ENCODE peak calls at places on chromosomes 3 and 15, in ten cellular contexts. V is endodermal cell, X is dorsolateral prefrontal cortex, Q is choroid plexus epithelial cell, S is adrenal gland, W is kidney, C is epithelial cell of esophagus, M is bronchial epithelial cell, E is fibroblast of lung, N is fibroblast of villous mesenchyme. J is an unnamed sample.

GRCh38 chr3:136186330-136186729 is 9.8 kb downstream of the MSL2 start:
- DNase-seq in V (no peak), X (no peak), Q (peak), S (no peak), W (no peak), C (peak), M (peak), E (no peak), N (no peak), J (peak)

GRCh38 chr3:167644611-167645010 is 9.1 kb downstream of the WDR49 start:
- DNase-seq in V (no peak), X (no peak), Q (no peak), S (no peak), W (no peak), C (no peak), M (no peak), E (no peak), N (no peak), J (no peak)

GRCh38 chr3:109903100-109903499 is 565.8 kb upstream of the DPPA4 start:
- DNase-seq in V (no peak), X (no peak), Q (no peak), S (no peak), W (no peak), C (peak), M (peak), E (no peak), N (no peak), J (peak)

GRCh38 chr15:74319596-74320357 is 47.7 kb downstream of the CYP11A1 start:
- DNase-seq in V (peak), X (no peak), Q (no peak), S (no peak), W (no peak), C (no peak), M (no peak), E (no peak), N (no peak), J (peak)

GRCh38 chr15:67187351-67187854 is 67.1 kb downstream of the AAGAB start:
- DNase-seq in V (no peak), X (no peak), Q (peak), S (no peak), W (no peak), C (no peak), M (no peak), E (no peak), N (no peak), J (no peak)

GRCh38 chr15:52427804-52428203 is 100.9 kb downstream of the MYO5A start:
- DNase-seq in V (no peak), X (no peak), Q (peak), S (peak), W (peak), C (peak), M (peak), E (peak), N (peak), J (peak)

GRCh38 chr15:40367673-40368611 is 9.9 kb downstream of the DISP2 start:
- DNase-seq in V (peak), X (peak), Q (peak), S (peak), W (peak), C (peak), M (peak), E (peak), N (peak), J (peak)

GRCh38 chr3:159867372-159867771 is 121.3 kb upstream of the IL12A start:
- DNase-seq in V (no peak), X (no peak), Q (no peak), S (no peak), W (no peak), C (no peak), M (no peak), E (no peak), N (no peak), J (no peak)

GRCh38 chr3:12342151-12342550 is 53.3 kb downstream of the PPARG start:
- DNase-seq in V (no peak), X (no peak), Q (no peak), S (no peak), W (no peak), C (no peak), M (no peak), E (no peak), N (peak), J (no peak)

GRCh38 chr15:39269821-39270220 is 311.1 kb upstream of the THBS1 start:
- DNase-seq in V (no peak), X (no peak), Q (no peak), S (no peak), W (no peak), C (no peak), M (no peak), E (no peak), N (no peak), J (no peak)

GRCh38 chr15:96421211-96421610 is 90.7 kb downstream of the NR2F2 start:
- DNase-seq in V (no peak), X (no peak), Q (peak), S (no peak), W (no peak), C (peak), M (peak), E (peak), N (peak), J (no peak)

GRCh38 chr15:38531509-38531908 is 33.1 kb downstream of the RASGRP1 start:
- DNase-seq in V (no peak), X (no peak), Q (peak), S (peak), W (no peak), C (peak), M (peak), E (peak), N (peak), J (peak)

GRCh38 chr3:9947025-9947995 is 4.9 kb downstream of the PRRT3 start:
- DNase-seq in V (peak), X (no peak), Q (peak), S (peak), W (peak), C (peak), M (peak), E (peak), N (peak), J (no peak)

GRCh38 chr3:148789156-148789555 is 38.5 kb upstream of the CPB1 start:
- DNase-seq in V (no peak), X (no peak), Q (peak), S (no peak), W (no peak), C (no peak), M (no peak), E (peak), N (peak), J (no peak)

GRCh38 chr15:95252404-95252803 is 1021.0 kb downstream of the MCTP2 start:
- DNase-seq in V (no peak), X (no peak), Q (peak), S (no peak), W (no peak), C (peak), M (peak), E (no peak), N (no peak), J (no peak)

GRCh38 chr3:137105277-137105977 is 147.6 kb downstream of the IL20RB start:
- DNase-seq in V (peak), X (no peak), Q (peak), S (peak), W (no peak), C (peak), M (peak), E (peak), N (peak), J (peak)

GRCh38 chr15:92886229-92886628 is 13.9 kb upstream of the CHD2 start:
- DNase-seq in V (no peak), X (no peak), Q (no peak), S (no peak), W (no peak), C (no peak), M (peak), E (no peak), N (peak), J (no peak)
- H3K4me3 ChIP-seq in V (peak), X (peak), Q (peak), S (peak), W (peak), C (peak), M (peak), E (peak), N (peak), J (peak)

DNA sequence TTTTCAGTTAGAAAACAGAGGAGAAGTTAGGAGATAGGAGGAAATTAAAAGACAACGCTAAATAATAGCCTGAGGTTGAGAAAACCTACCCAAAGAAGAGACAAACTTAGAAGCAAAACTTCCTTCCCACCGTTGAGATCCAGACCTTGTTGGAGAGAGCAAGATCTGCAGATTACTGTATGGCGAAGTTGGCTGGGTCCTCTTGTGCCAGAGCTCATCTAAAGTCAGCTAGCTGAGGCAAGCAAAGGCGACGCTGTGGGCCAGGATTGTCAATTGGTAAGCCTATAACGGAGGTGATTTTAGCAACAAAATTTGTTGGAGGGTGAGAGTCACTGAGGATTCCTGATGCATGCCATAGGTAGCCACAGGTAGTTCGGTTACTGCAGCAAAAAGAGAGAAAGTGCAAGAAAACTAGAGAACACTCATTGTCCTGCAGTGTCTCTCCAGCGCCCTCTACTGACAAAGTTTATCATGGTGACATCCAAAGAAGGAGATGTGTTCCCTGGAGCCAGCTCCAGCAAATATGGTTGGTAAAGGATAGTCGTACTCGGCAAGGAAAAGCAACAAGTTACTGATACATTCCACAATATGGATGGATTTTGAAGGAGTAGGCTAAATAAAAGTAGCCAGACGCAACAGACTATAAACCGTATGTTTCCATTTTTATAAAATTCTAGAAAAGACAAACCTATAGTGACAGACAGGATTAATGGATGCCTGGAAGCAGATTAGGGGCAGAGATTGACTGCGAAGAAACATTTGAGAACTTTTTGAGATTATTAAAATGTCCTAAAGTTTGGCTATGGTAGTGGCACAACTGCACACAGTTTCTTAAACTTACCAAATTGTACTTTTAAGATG is 9.8 kb upstream of the OR5K4 start:
- DNase-seq in V (peak), X (no peak), Q (peak), S (peak), W (no peak), C (peak), M (peak), E (no peak), N (peak), J (peak)
- TF ChIP-seq CTCF in V (peak), X (peak), Q (peak), S (peak), W (peak), C (peak), M (peak), E (peak), N (peak), J (peak)

DNA sequence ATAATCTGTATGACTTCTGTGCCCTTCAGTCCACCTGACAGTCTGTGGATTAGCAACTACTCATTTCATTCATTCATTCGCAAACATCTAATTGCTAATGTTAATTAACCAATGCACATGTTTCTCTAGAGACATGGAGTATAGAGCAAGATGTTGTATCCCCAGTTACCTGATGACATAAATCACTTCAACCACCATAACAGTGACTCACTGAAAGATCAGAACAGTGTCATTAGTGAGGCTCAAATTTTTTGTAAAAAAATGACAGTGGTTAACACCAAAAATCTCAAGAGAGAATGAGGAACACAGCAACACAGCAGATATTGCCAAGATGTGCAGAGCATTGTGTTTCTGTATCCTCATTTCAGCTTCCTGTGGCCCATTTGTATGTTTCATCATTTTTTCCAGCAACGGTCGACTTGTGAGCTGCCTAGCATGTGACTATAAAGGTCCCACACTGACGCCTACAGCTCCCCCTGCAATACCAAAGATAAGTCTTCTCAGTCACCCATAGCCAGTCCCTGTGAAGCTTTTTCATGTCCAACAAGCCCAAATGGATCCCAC is 3.7 kb upstream of the PLD1 start:
- DNase-seq in V (no peak), X (no peak), Q (peak), S (peak), W (no peak), C (no peak), M (no peak), E (peak), N (peak), J (peak)
- H3K4me3 ChIP-seq in V (no peak), X (no peak), Q (no peak), S (no peak), W (no peak), C (no peak), M (no peak), E (no peak), N (no peak), J (no peak)

GRCh38 chr3:146026547-146026946 is 134.4 kb downstream of the PLOD2 start:
- DNase-seq in V (no peak), X (no peak), Q (no peak), S (no peak), W (no peak), C (no peak), M (no peak), E (no peak), N (no peak), J (no peak)

GRCh38 chr3:146024260-146024659 is 136.7 kb downstream of the PLOD2 start:
- DNase-seq in V (no peak), X (no peak), Q (peak), S (no peak), W (no peak), C (no peak), M (no peak), E (peak), N (no peak), J (no peak)

GRCh38 chr3:146019508-146019907 is 141.5 kb downstream of the PLOD2 start:
- DNase-seq in V (no peak), X (no peak), Q (no peak), S (no peak), W (no peak), C (no peak), M (no peak), E (no peak), N (peak), J (no peak)

DNA sequence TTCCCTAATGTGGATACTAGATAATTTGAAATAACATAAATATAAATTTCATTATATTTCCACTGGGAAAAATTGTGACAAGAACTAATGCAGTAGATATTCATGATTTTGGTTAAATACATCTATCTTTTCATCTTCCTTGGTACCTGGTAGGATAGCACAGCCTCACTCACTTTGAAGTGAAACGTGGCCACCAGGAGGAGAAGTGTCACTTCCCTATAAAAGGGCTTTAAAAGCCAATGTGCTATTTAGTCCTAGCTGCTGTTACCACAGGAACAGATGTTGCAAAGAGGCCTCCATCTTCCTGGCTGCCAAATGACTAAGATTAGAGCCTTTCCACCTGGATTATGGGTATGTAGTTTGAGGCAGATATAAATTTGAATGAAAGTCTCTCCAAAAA is 140.0 kb downstream of the PLOD2 start:
- DNase-seq in V (peak), X (no peak), Q (no peak), S (no peak), W (no peak), C (no peak), M (no peak), E (no peak), N (no peak), J (peak)
- TF ChIP-seq CTCF in V (peak), X (no peak), Q (no peak), S (no peak), W (no peak), C (no peak), M (no peak), E (no peak), N (no peak), J (no peak)

GRCh38 chr15:29962404-29962803 is 120.4 kb upstream of the GOLGA8J start:
- DNase-seq in V (peak), X (no peak), Q (no peak), S (no peak), W (no peak), C (no peak), M (no peak), E (no peak), N (no peak), J (no peak)
- H3K4me3 ChIP-seq in V (no peak), X (no peak), Q (no peak), S (no peak), W (no peak), C (no peak), M (no peak), E (no peak), N (no peak), J (no peak)

GRCh38 chr3:42442640-42443039 is 32.2 kb upstream of the LYZL4 start:
- DNase-seq in V (peak), X (no peak), Q (peak), S (no peak), W (no peak), C (no peak), M (no peak), E (no peak), N (no peak), J (no peak)
- TF ChIP-seq CTCF in V (peak), X (no peak), Q (peak), S (no peak), W (no peak), C (peak), M (peak), E (no peak), N (peak), J (peak)

DNA sequence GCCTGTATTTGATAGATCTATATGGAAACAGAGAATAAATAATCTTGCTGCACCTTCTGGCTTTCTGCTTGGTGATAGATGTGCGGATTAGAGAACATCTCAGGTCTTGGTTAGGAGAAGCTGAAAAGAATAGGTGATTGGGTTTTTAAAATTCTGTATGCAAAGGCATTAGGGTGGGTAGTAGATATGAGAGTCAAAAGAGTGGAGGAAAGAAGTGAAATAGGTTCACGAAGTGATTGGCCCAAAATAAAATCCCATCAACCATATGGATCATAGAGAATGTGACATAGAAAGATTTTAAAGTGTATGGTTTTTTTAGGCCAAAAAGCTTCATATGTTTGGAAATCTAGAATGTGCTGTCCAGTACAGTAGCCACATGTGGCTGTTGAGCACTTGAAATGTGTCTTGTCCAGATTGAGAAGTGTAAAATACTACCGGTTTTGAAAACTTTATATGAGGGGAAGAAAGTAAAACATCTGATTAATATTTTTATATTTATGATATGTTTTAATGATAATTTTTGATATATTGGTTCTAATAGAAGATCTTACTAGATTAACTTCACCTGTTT is 2.8 kb downstream of the MBNL1 start:
- DNase-seq in V (no peak), X (no peak), Q (no peak), S (no peak), W (no peak), C (no peak), M (no peak), E (no peak), N (no peak), J (no peak)
- H3K4me3 ChIP-seq in V (no peak), X (peak), Q (peak), S (no peak), W (peak), C (peak), M (peak), E (peak), N (peak), J (peak)

GRCh38 chr3:36769926-36770325 is 5.6 kb upstream of the DCLK3 start:
- DNase-seq in V (peak), X (no peak), Q (no peak), S (no peak), W (no peak), C (no peak), M (no peak), E (no peak), N (no peak), J (no peak)

GRCh38 chr3:36763111-36763849 is 1.1 kb downstream of the DCLK3 start:
- DNase-seq in V (peak), X (no peak), Q (no peak), S (no peak), W (no peak), C (peak), M (peak), E (no peak), N (no peak), J (no peak)

GRCh38 chr3:36764704-36765038 is 318 bp upstream of the DCLK3 start:
- DNase-seq in V (no peak), X (no peak), Q (no peak), S (no peak), W (no peak), C (no peak), M (no peak), E (no peak), N (no peak), J (no peak)

GRCh38 chr3:36765104-36765503 is 751 bp upstream of the DCLK3 start:
- DNase-seq in V (no peak), X (no peak), Q (no peak), S (no peak), W (no peak), C (no peak), M (no peak), E (no peak), N (no peak), J (no peak)

GRCh38 chr3:36763850-36764703 is at the start of gene DCLK3:
- DNase-seq in V (peak), X (no peak), Q (no peak), S (no peak), W (no peak), C (peak), M (no peak), E (no peak), N (no peak), J (no peak)
- TF ChIP-seq CTCF in V (peak), X (no peak), Q (no peak), S (no peak), W (no peak), C (no peak), M (no peak), E (no peak), N (no peak), J (no peak)